ENCODE peak calls at places on chromosome 6, in seven cellular contexts. C, L, Y, J, W, I and A are unnamed samples.

GRCh38 chr6:166907373-166907841 is 48.9 kb downstream of the RNASET2 start:
- DNase-seq in C (no peak), L (no peak), Y (no peak), J (no peak), W (no peak), I (no peak), A (no peak)

GRCh38 chr6:138242987-138243592 is 24.8 kb upstream of the PBOV1 start:
- DNase-seq in C (no peak), L (peak; percentile 29), Y (no peak), J (no peak), W (no peak), I (no peak), A (no peak)

GRCh38 chr6:131733376-131734016 is 22.7 kb upstream of the CTAGE9 start:
- DNase-seq in C (no peak), L (no peak), Y (no peak), J (no peak), W (peak; percentile 39), I (no peak), A (peak; percentile 79)

GRCh38 chr6:137728386-137729349 is 138.4 kb upstream of the TNFAIP3 start:
- DNase-seq in C (peak; percentile 32), L (peak; percentile 20), Y (peak; percentile 25), J (peak; percentile 35), W (no peak), I (no peak), A (peak; percentile 87)

GRCh38 chr6:64266351-64266821 is 630.8 kb downstream of the PHF3 start:
- DNase-seq in C (no peak), L (no peak), Y (no peak), J (no peak), W (no peak), I (no peak), A (no peak)

GRCh38 chr6:105804000-105804399 is 282.1 kb upstream of the PRDM1 start:
- DNase-seq in C (no peak), L (no peak), Y (no peak), J (no peak), W (no peak), I (no peak), A (no peak)

GRCh38 chr6:5726976-5727718 is 279.6 kb downstream of the NRN1 start:
- DNase-seq in C (no peak), L (no peak), Y (no peak), J (no peak), W (no peak), I (no peak), A (peak; percentile 10)

GRCh38 chr6:168671863-168672546 is 231.0 kb downstream of the SMOC2 start:
- DNase-seq in C (no peak), L (no peak), Y (no peak), J (no peak), W (no peak), I (no peak), A (no peak)

GRCh38 chr6:134145786-134146185 is 93.4 kb upstream of the SLC2A12 start:
- DNase-seq in C (no peak), L (no peak), Y (no peak), J (no peak), W (no peak), I (no peak), A (peak; percentile 61)

GRCh38 chr6:105459049-105459448 is 56.2 kb upstream of the PREP start:
- DNase-seq in C (no peak), L (no peak), Y (no peak), J (no peak), W (no peak), I (no peak), A (no peak)

GRCh38 chr6:134177753-134178229 is 125.4 kb upstream of the SLC2A12 start:
- DNase-seq in C (no peak), L (no peak), Y (no peak), J (no peak), W (no peak), I (no peak), A (peak; percentile 67)

GRCh38 chr6:117137711-117138110 is 127.6 kb upstream of the VGLL2 start:
- DNase-seq in C (no peak), L (no peak), Y (no peak), J (no peak), W (no peak), I (no peak), A (no peak)

GRCh38 chr6:169527306-169527705 is 174.5 kb downstream of the WDR27 start:
- DNase-seq in C (no peak), L (no peak), Y (no peak), J (no peak), W (no peak), I (no peak), A (peak; percentile 16)

GRCh38 chr6:106461084-106461483 is 100.6 kb downstream of the CRYBG1 start:
- DNase-seq in C (no peak), L (no peak), Y (no peak), J (no peak), W (no peak), I (no peak), A (no peak)

GRCh38 chr6:17725083-17725482 is 18.4 kb upstream of the NUP153 start:
- DNase-seq in C (peak; percentile 77), L (peak; percentile 17), Y (no peak), J (no peak), W (no peak), I (peak; percentile 88), A (peak; percentile 65)

GRCh38 chr6:142569676-142570075 is 267.9 kb downstream of the ADGRG6 start:
- DNase-seq in C (no peak), L (no peak), Y (no peak), J (no peak), W (no peak), I (no peak), A (peak; percentile 20)

GRCh38 chr6:75748743-75749538 is at the start of gene MYO6:
- DNase-seq in C (peak; percentile 83), L (peak; percentile 87), Y (peak; percentile 48), J (peak; percentile 78), W (no peak), I (peak; percentile 91), A (peak; percentile 62)

GRCh38 chr6:16639689-16640480 is 121.4 kb downstream of the ATXN1 start:
- DNase-seq in C (no peak), L (no peak), Y (peak; percentile 25), J (no peak), W (peak; percentile 27), I (no peak), A (peak; percentile 88)

GRCh38 chr6:33277663-33278391 is 904 bp downstream of the B3GALT4 start:
- DNase-seq in C (no peak), L (peak; percentile 20), Y (peak; percentile 33), J (no peak), W (no peak), I (peak; percentile 55), A (no peak)

DNA sequence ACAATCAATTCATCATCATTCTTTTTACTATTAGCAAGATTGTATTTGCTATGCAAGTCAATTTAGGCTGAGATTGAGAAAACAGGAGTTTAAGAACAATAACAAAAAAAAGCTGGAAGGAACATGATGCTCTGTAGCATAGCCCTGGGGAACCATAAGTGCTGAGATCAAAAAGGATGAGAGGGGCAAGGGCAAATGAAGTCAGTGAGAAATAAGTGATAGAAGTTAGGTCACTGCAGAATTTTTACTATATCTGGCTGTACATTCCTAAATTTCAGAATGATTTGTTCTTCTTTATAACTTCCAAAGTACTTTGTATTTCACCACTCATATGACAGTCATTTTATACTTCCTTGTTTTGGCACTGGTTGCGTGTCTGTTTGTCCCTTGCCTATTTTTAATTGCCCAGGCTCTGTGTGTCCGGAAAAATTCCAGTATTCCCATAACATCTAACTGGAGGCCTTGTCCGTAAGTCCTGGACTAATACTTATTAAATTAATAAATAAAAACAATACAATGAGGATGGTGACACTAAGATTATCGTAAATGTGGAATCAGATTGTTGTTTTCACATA is 444.8 kb downstream of the TENT5A start:
- DNase-seq in C (no peak), L (no peak), Y (no peak), J (no peak), W (no peak), I (no peak), A (no peak)
- H3K4me3 ChIP-seq in C (no peak overlapping the region), L (no peak overlapping the region), Y (no peak overlapping the region), J (no peak overlapping the region), W (no peak overlapping the region), I (no peak overlapping the region), A (no peak overlapping the region)

GRCh38 chr6:125100018-125100652 is 53.4 kb upstream of the TPD52L1 start:
- DNase-seq in C (no peak), L (no peak), Y (no peak), J (no peak), W (no peak), I (no peak), A (no peak)
- H3K4me3 ChIP-seq in C (peak overlapping the region; percentile 52), L (peak overlapping the region; percentile 24), Y (peak overlapping the region; percentile 49), J (no peak overlapping the region), W (peak overlapping the region; percentile 54), I (peak overlapping the region; percentile 69), A (peak overlapping the region; percentile 67)

GRCh38 chr6:79495246-79495645 is 42.0 kb downstream of the LCA5 start:
- DNase-seq in C (no peak), L (no peak), Y (no peak), J (no peak), W (no peak), I (no peak), A (no peak)

GRCh38 chr6:79498842-79499241 is 38.4 kb downstream of the LCA5 start:
- DNase-seq in C (no peak), L (no peak), Y (no peak), J (no peak), W (no peak), I (no peak), A (peak; percentile 22)

GRCh38 chr6:79494841-79495240 is 42.4 kb downstream of the LCA5 start:
- DNase-seq in C (no peak), L (no peak), Y (no peak), J (no peak), W (no peak), I (no peak), A (peak; percentile 11)
- H3K4me3 ChIP-seq in C (no peak overlapping the region), L (no peak overlapping the region), Y (no peak overlapping the region), J (no peak overlapping the region), W (no peak overlapping the region), I (no peak overlapping the region), A (no peak overlapping the region)

GRCh38 chr6:164344801-164345291 is 930.3 kb downstream of the QKI start:
- DNase-seq in C (peak; percentile 33), L (no peak), Y (no peak), J (no peak), W (no peak), I (no peak), A (no peak)
- H3K4me3 ChIP-seq in C (no peak overlapping the region), L (no peak overlapping the region), Y (no peak overlapping the region), J (no peak overlapping the region), W (no peak overlapping the region), I (no peak overlapping the region), A (no peak overlapping the region)